ENCODE peak calls at places on chromosomes 2 and 18, in eight cellular contexts. U is activated CD4-positive, alpha-beta T cell treated with anti-CD3 and anti-CD28 coated beads, Interleukin-2, amount 10 ng/mL, durations not matched to agents 7 days and 5 days; I is activated CD8-positive, alpha-beta memory T cell treated with anti-CD3 and anti-CD28 coated beads for 1 hour; D is body of pancreas; W is activated CD4-positive, CD25-positive, alpha-beta regulatory T cell treated with anti-CD3 and anti-CD28 coated beads, Interleukin-2, amount 50 U/mL, for 72 hours; X is Peyer's patch; L is kidney epithelial cell; Z is MCF 10A. J is an unnamed sample.
A peak's percentile ranks its signal among the peaks of the same experiment; 100 is the strongest.

GRCh38 chr2:100107911-100108647 is 34.3 kb downstream of the AFF3 start:
- DNase-seq in U (no peak), I (no peak), D (no peak), W (no peak), X (no peak), L (no peak), Z (no peak), J (no peak)

GRCh38 chr2:148614332-148615049 is 30.1 kb upstream of the EPC2 start:
- DNase-seq in U (no peak), I (no peak), D (peak; percentile 48), W (no peak), X (peak; percentile 20), L (peak; percentile 81), Z (peak; percentile 50), J (no peak)

GRCh38 chr2:197453914-197454398 is 604 bp downstream of the COQ10B start:
- DNase-seq in U (no peak), I (no peak), D (peak; percentile 86), W (no peak), X (no peak), L (peak; percentile 77), Z (peak; percentile 94), J (peak; percentile 75)

GRCh38 chr2:28047698-28048097 is 157.2 kb downstream of the BABAM2 start:
- DNase-seq in U (no peak), I (no peak), D (no peak), W (no peak), X (no peak), L (no peak), Z (peak; percentile 44), J (no peak)

GRCh38 chr2:147789720-147790119 is 55.1 kb upstream of the ACVR2A start:
- DNase-seq in U (no peak), I (no peak), D (no peak), W (no peak), X (no peak), L (no peak), Z (peak; percentile 9), J (no peak)

GRCh38 chr18:67007999-67008398 is 404.1 kb upstream of the CDH19 start:
- DNase-seq in U (no peak), I (no peak), D (no peak), W (no peak), X (no peak), L (no peak), Z (no peak), J (no peak)

GRCh38 chr18:3579701-3580100 is 129.7 kb downstream of the TGIF1 start:
- DNase-seq in U (no peak), I (no peak), D (no peak), W (no peak), X (no peak), L (peak; percentile 96), Z (no peak), J (no peak)

GRCh38 chr2:20539776-20540586 is 93.1 kb downstream of the RHOB start:
- DNase-seq in U (no peak), I (no peak), D (no peak), W (no peak), X (no peak), L (no peak), Z (peak; percentile 47), J (peak; percentile 95)

GRCh38 chr18:36419913-36420531 is 122.5 kb downstream of the FHOD3 start:
- DNase-seq in U (no peak), I (no peak), D (no peak), W (no peak), X (no peak), L (peak; percentile 67), Z (peak; percentile 77), J (no peak)

GRCh38 chr2:43219383-43220228 is 6.8 kb downstream of the ZFP36L2 start:
- DNase-seq in U (peak; percentile 92), I (peak; percentile 60), D (peak; percentile 94), W (peak; percentile 80), X (peak; percentile 88), L (no peak), Z (peak; percentile 88), J (peak; percentile 85)

GRCh38 chr2:11073251-11073650 is 82.0 kb upstream of the SLC66A3 start:
- DNase-seq in U (peak; percentile 17), I (no peak), D (peak; percentile 43), W (no peak), X (no peak), L (no peak), Z (peak; percentile 46), J (no peak)

GRCh38 chr2:240713071-240713927 is 21.6 kb downstream of the AQP12A start:
- DNase-seq in U (no peak), I (no peak), D (no peak), W (no peak), X (no peak), L (no peak), Z (no peak), J (no peak)

GRCh38 chr2:33208400-33208799 is 261.6 kb downstream of the LTBP1 start:
- DNase-seq in U (no peak), I (no peak), D (no peak), W (no peak), X (no peak), L (no peak), Z (no peak), J (no peak)

GRCh38 chr2:148888003-148888501 is 13.0 kb downstream of the KIF5C start:
- DNase-seq in U (no peak), I (no peak), D (no peak), W (no peak), X (no peak), L (no peak), Z (no peak), J (no peak)

GRCh38 chr2:36572054-36572751 is 25.8 kb downstream of the FEZ2 start:
- DNase-seq in U (no peak), I (no peak), D (no peak), W (no peak), X (no peak), L (no peak), Z (no peak), J (no peak)

GRCh38 chr2:16012626-16013501 is 72.5 kb downstream of the MYCN start:
- DNase-seq in U (no peak), I (no peak), D (no peak), W (no peak), X (no peak), L (no peak), Z (no peak), J (no peak)

GRCh38 chr2:109380502-109381326 is 233.1 kb downstream of the SEPTIN10 start:
- DNase-seq in U (no peak), I (no peak), D (no peak), W (peak; percentile 11), X (no peak), L (no peak), Z (peak; percentile 17), J (peak; percentile 94)

GRCh38 chr2:191240871-191241270 is 4.3 kb upstream of the MYO1B start:
- DNase-seq in U (no peak), I (no peak), D (no peak), W (no peak), X (no peak), L (no peak), Z (no peak), J (no peak)

GRCh38 chr2:53896864-53897263 is 37.1 kb upstream of the GPR75 start:
- DNase-seq in U (no peak), I (no peak), D (no peak), W (no peak), X (no peak), L (peak; percentile 37), Z (peak; percentile 85), J (no peak)

GRCh38 chr2:13114391-13114790 is 397.7 kb downstream of the TRIB2 start:
- DNase-seq in U (no peak), I (no peak), D (peak; percentile 87), W (no peak), X (no peak), L (no peak), Z (peak; percentile 45), J (no peak)

GRCh38 chr2:168608796-168609195 is 152.7 kb downstream of the CERS6 start:
- DNase-seq in U (no peak), I (no peak), D (no peak), W (no peak), X (no peak), L (no peak), Z (no peak), J (no peak)

GRCh38 chr2:67082813-67083212 is 314.3 kb upstream of the ETAA1 start:
- DNase-seq in U (no peak), I (no peak), D (no peak), W (no peak), X (no peak), L (no peak), Z (no peak), J (no peak)

GRCh38 chr18:13372405-13372995 is 153.9 kb downstream of the LDLRAD4 start:
- DNase-seq in U (no peak), I (no peak), D (no peak), W (no peak), X (no peak), L (no peak), Z (no peak), J (no peak)

J was measured in gastrocnemius medialis.